ENCODE peak calls at places on chromosomes 12 and 14, in seven cellular contexts. One of them, this sample, is unnamed.

GRCh38 chr14:58501214-58501816 is 73.8 kb downstream of the KIAA0586 start:
- DNase-seq in non-pigmented ciliary epithelial cell: peak; percentile 59
- DNase-seq in RWPE2: no peak
- DNase-seq in GM23248: peak; percentile 79
- DNase-seq in IMR-90: peak; percentile 88
- DNase-seq in EL: peak; percentile 62
- DNase-seq in heart left ventricle: no peak
- DNase-seq in this sample: peak; percentile 30

GRCh38 chr12:131511803-131512564 is 198.9 kb upstream of the SFSWAP start:
- DNase-seq in non-pigmented ciliary epithelial cell: no peak
- DNase-seq in EL: no peak
- DNase-seq in heart left ventricle: no peak
- DNase-seq in IMR-90: no peak
- DNase-seq in GM23248: no peak
- DNase-seq in RWPE2: no peak
- DNase-seq in this sample: no peak

GRCh38 chr12:68102163-68102562 is 57.4 kb downstream of the IFNG start:
- DNase-seq in EL: no peak
- DNase-seq in heart left ventricle: no peak
- DNase-seq in GM23248: no peak
- DNase-seq in non-pigmented ciliary epithelial cell: no peak
- DNase-seq in IMR-90: no peak
- DNase-seq in RWPE2: no peak
- DNase-seq in this sample: no peak

GRCh38 chr12:125185740-125186470 is 120.7 kb downstream of the AACS start:
- DNase-seq in GM23248: peak; percentile 71
- DNase-seq in heart left ventricle: peak; percentile 87
- DNase-seq in RWPE2: peak; percentile 78
- DNase-seq in EL: peak; percentile 75
- DNase-seq in non-pigmented ciliary epithelial cell: no peak
- DNase-seq in IMR-90: peak; percentile 44
- DNase-seq in this sample: no peak

GRCh38 chr14:96154900-96155299 is 49.7 kb upstream of the BDKRB2 start:
- DNase-seq in EL: no peak
- DNase-seq in RWPE2: no peak
- DNase-seq in non-pigmented ciliary epithelial cell: no peak
- DNase-seq in IMR-90: no peak
- DNase-seq in GM23248: no peak
- DNase-seq in heart left ventricle: no peak
- DNase-seq in this sample: no peak

GRCh38 chr12:107225626-107226025 is 132.3 kb upstream of the CRY1 start:
- DNase-seq in EL: peak; percentile 69
- DNase-seq in RWPE2: no peak
- DNase-seq in GM23248: peak; percentile 40
- DNase-seq in non-pigmented ciliary epithelial cell: no peak
- DNase-seq in IMR-90: peak; percentile 42
- DNase-seq in heart left ventricle: no peak
- DNase-seq in this sample: no peak

GRCh38 chr12:14771651-14772137 is 31.6 kb downstream of the WBP11 start:
- DNase-seq in non-pigmented ciliary epithelial cell: no peak
- DNase-seq in RWPE2: no peak
- DNase-seq in EL: no peak
- DNase-seq in IMR-90: no peak
- DNase-seq in GM23248: peak; percentile 7
- DNase-seq in heart left ventricle: no peak
- DNase-seq in this sample: peak; percentile 59

GRCh38 chr12:77204055-77204454 is 138.7 kb upstream of the E2F7 start:
- DNase-seq in non-pigmented ciliary epithelial cell: no peak
- DNase-seq in IMR-90: peak; percentile 5
- DNase-seq in EL: no peak
- DNase-seq in RWPE2: no peak
- DNase-seq in GM23248: no peak
- DNase-seq in heart left ventricle: no peak
- DNase-seq in this sample: no peak

GRCh38 chr12:81896771-81897170 is 137.6 kb upstream of the PPFIA2 start:
- DNase-seq in heart left ventricle: no peak
- DNase-seq in EL: no peak
- DNase-seq in IMR-90: no peak
- DNase-seq in RWPE2: no peak
- DNase-seq in GM23248: peak; percentile 20
- DNase-seq in non-pigmented ciliary epithelial cell: no peak
- DNase-seq in this sample: no peak

GRCh38 chr14:70808023-70808401 is 1.3 kb downstream of the MAP3K9 start:
- DNase-seq in EL: peak; percentile 33
- DNase-seq in RWPE2: no peak
- DNase-seq in non-pigmented ciliary epithelial cell: no peak
- DNase-seq in IMR-90: no peak
- DNase-seq in GM23248: no peak
- DNase-seq in heart left ventricle: no peak
- DNase-seq in this sample: peak; percentile 49

GRCh38 chr12:666766-667308 is 3.6 kb upstream of the NINJ2 start:
- DNase-seq in heart left ventricle: no peak
- DNase-seq in EL: peak; percentile 65
- DNase-seq in IMR-90: peak; percentile 40
- DNase-seq in RWPE2: no peak
- DNase-seq in GM23248: peak; percentile 60
- DNase-seq in non-pigmented ciliary epithelial cell: no peak
- DNase-seq in this sample: peak; percentile 66

GRCh38 chr12:50059440-50060119 is 2.2 kb downstream of the ASIC1 start:
- DNase-seq in non-pigmented ciliary epithelial cell: no peak
- DNase-seq in heart left ventricle: no peak
- DNase-seq in EL: peak; percentile 52
- DNase-seq in IMR-90: peak; percentile 39
- DNase-seq in RWPE2: peak; percentile 41
- DNase-seq in GM23248: no peak
- DNase-seq in this sample: no peak

GRCh38 chr12:102954143-102954542 is 3.3 kb upstream of the ASCL1 start:
- DNase-seq in RWPE2: no peak
- DNase-seq in non-pigmented ciliary epithelial cell: no peak
- DNase-seq in EL: no peak
- DNase-seq in IMR-90: no peak
- DNase-seq in heart left ventricle: no peak
- DNase-seq in GM23248: no peak
- DNase-seq in this sample: no peak

GRCh38 chr14:24232121-24232644 is at the start of gene NEDD8:
- DNase-seq in heart left ventricle: peak; percentile 93
- DNase-seq in GM23248: peak; percentile 99
- DNase-seq in EL: peak; percentile 98
- DNase-seq in IMR-90: peak; percentile 97
- DNase-seq in non-pigmented ciliary epithelial cell: peak; percentile 75
- DNase-seq in RWPE2: peak; percentile 99
- DNase-seq in this sample: peak; percentile 89

GRCh38 chr12:55515696-55516095 is 23.5 kb downstream of the OR6C68 start:
- DNase-seq in IMR-90: no peak
- DNase-seq in EL: peak; percentile 1
- DNase-seq in GM23248: no peak
- DNase-seq in RWPE2: no peak
- DNase-seq in non-pigmented ciliary epithelial cell: no peak
- DNase-seq in heart left ventricle: no peak
- DNase-seq in this sample: no peak

GRCh38 chr14:68507544-68508081 is 285.3 kb downstream of the ZFP36L1 start:
- DNase-seq in EL: no peak
- DNase-seq in GM23248: no peak
- DNase-seq in IMR-90: no peak
- DNase-seq in RWPE2: no peak
- DNase-seq in heart left ventricle: no peak
- DNase-seq in non-pigmented ciliary epithelial cell: no peak
- DNase-seq in this sample: peak; percentile 47

GRCh38 chr12:121806556-121807308 is 2.9 kb downstream of the SETD1B start:
- DNase-seq in heart left ventricle: peak; percentile 51
- DNase-seq in non-pigmented ciliary epithelial cell: no peak
- DNase-seq in GM23248: peak; percentile 66
- DNase-seq in RWPE2: no peak
- DNase-seq in EL: peak; percentile 34
- DNase-seq in IMR-90: no peak
- DNase-seq in this sample: no peak

GRCh38 chr14:99663716-99664635 is 19.0 kb downstream of the HHIPL1 start:
- DNase-seq in GM23248: no peak
- DNase-seq in EL: no peak
- DNase-seq in IMR-90: no peak
- DNase-seq in non-pigmented ciliary epithelial cell: no peak
- DNase-seq in heart left ventricle: peak; percentile 44
- DNase-seq in RWPE2: no peak
- DNase-seq in this sample: no peak

GRCh38 chr12:91577586-91578539 is 395.2 kb upstream of the DCN start:
- DNase-seq in heart left ventricle: no peak
- DNase-seq in non-pigmented ciliary epithelial cell: no peak
- DNase-seq in GM23248: peak; percentile 61
- DNase-seq in EL: peak; percentile 17
- DNase-seq in RWPE2: no peak
- DNase-seq in IMR-90: peak; percentile 35
- DNase-seq in this sample: peak; percentile 41

GRCh38 chr12:121059031-121059898 is 20.2 kb upstream of the OASL start:
- DNase-seq in IMR-90: no peak
- DNase-seq in EL: no peak
- DNase-seq in GM23248: no peak
- DNase-seq in non-pigmented ciliary epithelial cell: no peak
- DNase-seq in heart left ventricle: no peak
- DNase-seq in RWPE2: no peak
- DNase-seq in this sample: no peak

GRCh38 chr12:14893471-14894250 is 8.0 kb upstream of the MGP start:
- DNase-seq in IMR-90: peak; percentile 4
- DNase-seq in GM23248: no peak
- DNase-seq in RWPE2: no peak
- DNase-seq in heart left ventricle: no peak
- DNase-seq in non-pigmented ciliary epithelial cell: no peak
- DNase-seq in EL: no peak
- DNase-seq in this sample: no peak

GRCh38 chr12:12436831-12437345 is 80.0 kb downstream of the BORCS5 start:
- DNase-seq in GM23248: no peak
- DNase-seq in RWPE2: no peak
- DNase-seq in heart left ventricle: no peak
- DNase-seq in non-pigmented ciliary epithelial cell: no peak
- DNase-seq in EL: no peak
- DNase-seq in IMR-90: no peak
- DNase-seq in this sample: no peak

GRCh38 chr14:60713513-60713912 is 10.6 kb downstream of the SIX4 start:
- DNase-seq in heart left ventricle: no peak
- DNase-seq in RWPE2: no peak
- DNase-seq in GM23248: no peak
- DNase-seq in non-pigmented ciliary epithelial cell: no peak
- DNase-seq in IMR-90: no peak
- DNase-seq in EL: no peak
- DNase-seq in this sample: no peak

GRCh38 chr12:92369061-92369460 is 223.4 kb upstream of the BTG1 start:
- DNase-seq in EL: no peak
- DNase-seq in heart left ventricle: no peak
- DNase-seq in GM23248: no peak
- DNase-seq in non-pigmented ciliary epithelial cell: no peak
- DNase-seq in RWPE2: no peak
- DNase-seq in IMR-90: no peak
- DNase-seq in this sample: no peak

GRCh38 chr12:30026621-30027234 is 243.0 kb upstream of the TMTC1 start:
- DNase-seq in heart left ventricle: no peak
- DNase-seq in non-pigmented ciliary epithelial cell: peak; percentile 85
- DNase-seq in RWPE2: no peak
- DNase-seq in EL: peak; percentile 83
- DNase-seq in GM23248: peak; percentile 52
- DNase-seq in IMR-90: peak; percentile 89
- DNase-seq in this sample: no peak

GRCh38 chr12:11635341-11635740 is 14.1 kb upstream of the ETV6 start:
- DNase-seq in EL: no peak
- DNase-seq in RWPE2: no peak
- DNase-seq in non-pigmented ciliary epithelial cell: no peak
- DNase-seq in heart left ventricle: no peak
- DNase-seq in GM23248: peak; percentile 50
- DNase-seq in IMR-90: no peak
- DNase-seq in this sample: no peak

GRCh38 chr14:89407856-89408255 is 9.2 kb downstream of the FOXN3 start:
- DNase-seq in EL: no peak
- DNase-seq in IMR-90: peak; percentile 63
- DNase-seq in GM23248: peak; percentile 32
- DNase-seq in heart left ventricle: no peak
- DNase-seq in RWPE2: no peak
- DNase-seq in non-pigmented ciliary epithelial cell: no peak
- DNase-seq in this sample: no peak

GRCh38 chr12:27821259-27821973 is 41.4 kb upstream of the MANSC4 start:
- DNase-seq in RWPE2: no peak
- DNase-seq in GM23248: peak; percentile 79
- DNase-seq in non-pigmented ciliary epithelial cell: peak; percentile 72
- DNase-seq in IMR-90: peak; percentile 85
- DNase-seq in EL: peak; percentile 79
- DNase-seq in heart left ventricle: no peak
- DNase-seq in this sample: no peak

GRCh38 chr12:57479376-57480115 is at the start of gene ARHGAP9:
- DNase-seq in RWPE2: no peak
- DNase-seq in non-pigmented ciliary epithelial cell: no peak
- DNase-seq in GM23248: no peak
- DNase-seq in EL: no peak
- DNase-seq in IMR-90: peak; percentile 44
- DNase-seq in heart left ventricle: no peak
- DNase-seq in this sample: peak; percentile 88

GRCh38 chr12:1865284-1865866 is 45.0 kb downstream of the LRTM2 start:
- DNase-seq in heart left ventricle: no peak
- DNase-seq in non-pigmented ciliary epithelial cell: no peak
- DNase-seq in RWPE2: peak; percentile 48
- DNase-seq in IMR-90: no peak
- DNase-seq in GM23248: no peak
- DNase-seq in EL: no peak
- DNase-seq in this sample: no peak

GRCh38 chr14:59126714-59127436 is 61.6 kb upstream of the DAAM1 start:
- DNase-seq in non-pigmented ciliary epithelial cell: peak; percentile 14
- DNase-seq in EL: peak; percentile 61
- DNase-seq in heart left ventricle: no peak
- DNase-seq in RWPE2: no peak
- DNase-seq in GM23248: peak; percentile 75
- DNase-seq in IMR-90: peak; percentile 64
- DNase-seq in this sample: no peak

GRCh38 chr12:562634-563033 is 100.6 kb downstream of the NINJ2 start:
- DNase-seq in RWPE2: no peak
- DNase-seq in EL: no peak
- DNase-seq in IMR-90: no peak
- DNase-seq in non-pigmented ciliary epithelial cell: no peak
- DNase-seq in heart left ventricle: peak; percentile 49
- DNase-seq in GM23248: no peak
- DNase-seq in this sample: no peak

GRCh38 chr14:27712364-27712763 is 1054.2 kb upstream of the FOXG1 start:
- DNase-seq in GM23248: no peak
- DNase-seq in EL: no peak
- DNase-seq in heart left ventricle: no peak
- DNase-seq in non-pigmented ciliary epithelial cell: no peak
- DNase-seq in RWPE2: no peak
- DNase-seq in IMR-90: no peak
- DNase-seq in this sample: no peak

GRCh38 chr14:98227727-98228111 is 1044.3 kb downstream of the BCL11B start:
- DNase-seq in GM23248: no peak
- DNase-seq in EL: no peak
- DNase-seq in heart left ventricle: no peak
- DNase-seq in non-pigmented ciliary epithelial cell: no peak
- DNase-seq in IMR-90: no peak
- DNase-seq in RWPE2: no peak
- DNase-seq in this sample: no peak

GRCh38 chr12:50166776-50167025 is 468 bp downstream of the CERS5 start:
- DNase-seq in EL: no peak
- DNase-seq in IMR-90: no peak
- DNase-seq in GM23248: peak; percentile 74
- DNase-seq in heart left ventricle: no peak
- DNase-seq in non-pigmented ciliary epithelial cell: no peak
- DNase-seq in RWPE2: no peak
- DNase-seq in this sample: no peak

GRCh38 chr14:101518611-101519048 is 42.7 kb upstream of the DIO3 start:
- DNase-seq in heart left ventricle: no peak
- DNase-seq in EL: no peak
- DNase-seq in RWPE2: no peak
- DNase-seq in non-pigmented ciliary epithelial cell: no peak
- DNase-seq in GM23248: peak; percentile 23
- DNase-seq in IMR-90: no peak
- DNase-seq in this sample: no peak

GRCh38 chr12:78674311-78675085 is 190.1 kb upstream of the SYT1 start:
- DNase-seq in RWPE2: no peak
- DNase-seq in IMR-90: peak; percentile 56
- DNase-seq in GM23248: peak; percentile 44
- DNase-seq in non-pigmented ciliary epithelial cell: no peak
- DNase-seq in EL: peak; percentile 10
- DNase-seq in heart left ventricle: no peak
- DNase-seq in this sample: no peak

This sample was measured in CD4-positive, alpha-beta memory T cell.